ENCODE peak calls at places on chromosomes 6 and 20, in ten cellular contexts. Z is cardiac muscle cell, M is AG10803, F is heart left ventricle, I is lower lobe of right lung, U is psoas muscle, P is epithelial cell of esophagus, T is fibroblast of pulmonary artery, L is HepG2, R is tibial artery. H is an unnamed sample.

GRCh38 chr6:135163440-135163738 is 17.7 kb upstream of the MYB start:
- DNase-seq in R (no peak), P (no peak), T (no peak), L (no peak), U (no peak), Z (no peak), F (no peak), M (no peak), I (no peak), H (no peak)

GRCh38 chr20:10670521-10671220 is 3.1 kb downstream of the JAG1 start:
- DNase-seq in T (no peak), U (no peak), R (no peak), M (no peak), Z (peak; percentile 56), L (peak; percentile 47), P (no peak), F (no peak), I (no peak), H (peak; percentile 32)

GRCh38 chr6:51704932-51705540 is 382.4 kb downstream of the PKHD1 start:
- DNase-seq in R (no peak), U (no peak), M (no peak), T (no peak), Z (no peak), F (no peak), I (no peak), P (no peak), L (no peak), H (no peak)

GRCh38 chr6:131924881-131925474 is 26.2 kb downstream of the CCN2 start:
- DNase-seq in I (no peak), T (peak; percentile 75), M (peak; percentile 59), F (no peak), U (no peak), P (peak; percentile 59), Z (peak; percentile 42), L (peak; percentile 77), R (no peak), H (peak; percentile 70)

GRCh38 chr6:1535295-1535694 is 74.4 kb upstream of the FOXC1 start:
- DNase-seq in L (no peak), M (peak; percentile 28), U (no peak), F (no peak), T (peak; percentile 7), Z (no peak), R (no peak), I (no peak), P (peak; percentile 68), H (no peak)

GRCh38 chr6:22108199-22108598 is 188.6 kb downstream of the PRL start:
- DNase-seq in T (peak; percentile 6), R (no peak), I (no peak), P (peak; percentile 46), M (peak; percentile 8), U (no peak), F (no peak), Z (no peak), L (no peak), H (peak; percentile 38)

GRCh38 chr6:1761472-1761871 is 151.8 kb downstream of the FOXC1 start:
- DNase-seq in Z (no peak), P (peak; percentile 43), U (no peak), L (peak; percentile 27), I (no peak), M (no peak), R (no peak), F (no peak), T (no peak), H (no peak)

GRCh38 chr20:36806049-36806448 is 32.5 kb upstream of the DSN1 start:
- DNase-seq in F (no peak), I (no peak), R (no peak), U (no peak), M (no peak), P (no peak), T (no peak), L (no peak), Z (no peak), H (no peak)

GRCh38 chr6:41689171-41690008 is 46.0 kb downstream of the TFEB start:
- DNase-seq in R (peak; percentile 39), F (no peak), U (no peak), M (peak; percentile 46), Z (no peak), I (peak; percentile 15), L (no peak), T (peak; percentile 19), P (peak; percentile 40), H (peak; percentile 15)

GRCh38 chr20:16368645-16369292 is 204.5 kb downstream of the KIF16B start:
- DNase-seq in I (no peak), Z (no peak), U (peak; percentile 62), L (peak; percentile 64), F (no peak), P (peak; percentile 5), T (peak; percentile 20), R (no peak), M (peak; percentile 11), H (peak; percentile 59)

GRCh38 chr6:126607281-126607680 is 267.4 kb downstream of the CENPW start:
- DNase-seq in I (no peak), F (no peak), R (no peak), L (no peak), M (no peak), U (no peak), P (no peak), Z (no peak), T (no peak), H (no peak)

GRCh38 chr6:45626087-45626891 is 248.6 kb upstream of the SUPT3H start:
- DNase-seq in Z (no peak), R (no peak), L (no peak), T (peak; percentile 70), F (no peak), U (no peak), I (no peak), M (peak; percentile 90), P (peak; percentile 95), H (peak; percentile 80)

GRCh38 chr20:46773680-46774079 is 64.2 kb downstream of the SLC2A10 start:
- DNase-seq in I (no peak), P (no peak), T (no peak), Z (no peak), R (no peak), U (no peak), F (no peak), L (no peak), M (no peak), H (no peak)

GRCh38 chr6:140811642-140812041 is 1321.1 kb upstream of the GJE1 start:
- DNase-seq in L (no peak), I (no peak), U (no peak), T (no peak), Z (no peak), M (no peak), P (no peak), R (no peak), F (no peak), H (no peak)
- H3K4me3 ChIP-seq in L (no peak overlapping the region), I (no peak overlapping the region), U (no peak overlapping the region), T (no peak overlapping the region), Z (no peak overlapping the region), M (no peak overlapping the region), P (no peak overlapping the region), R (no peak overlapping the region), F (no peak overlapping the region), H (no peak overlapping the region)

GRCh38 chr6:33123732-33124524 is 48.1 kb downstream of the HLA-DPB1 start:
- DNase-seq in Z (peak; percentile 42), P (peak; percentile 53), M (peak; percentile 11), I (no peak), T (peak; percentile 37), L (peak; percentile 55), U (no peak), F (no peak), R (no peak), H (peak; percentile 13)
- TF ChIP-seq CTCF in Z (peak; percentile 48), P (peak; percentile 50), M (peak; percentile 41), I (peak; percentile 54), T (peak; percentile 32), L (peak; percentile 87), U (peak; percentile 36), F (peak; percentile 58), R (peak; percentile 16), H (peak; percentile 41)

DNA sequence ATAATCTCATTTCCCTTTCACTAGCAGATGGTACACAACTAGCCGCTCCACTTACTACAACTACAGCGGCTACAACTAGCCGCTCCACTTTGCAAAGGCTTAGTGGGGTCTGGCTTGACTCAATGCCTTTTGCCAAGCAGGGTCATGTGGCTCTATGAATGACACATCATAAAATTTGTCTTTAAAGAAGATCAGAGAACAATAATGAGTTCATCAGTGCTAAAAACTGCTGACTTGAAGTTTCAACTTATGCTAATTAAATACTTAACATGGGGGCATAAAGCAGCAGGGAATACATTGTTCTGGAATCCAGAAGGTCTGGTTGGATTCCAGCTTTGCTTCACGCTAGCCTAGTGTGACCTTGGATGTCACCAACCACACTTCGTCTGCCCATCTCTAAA is 2.0 kb upstream of the MICAL1 start:
- DNase-seq in Z (no peak), I (no peak), P (no peak), U (no peak), F (no peak), L (no peak), T (no peak), R (no peak), M (peak; percentile 32), H (no peak)
- H3K4me3 ChIP-seq in Z (no peak overlapping the region), I (no peak overlapping the region), P (no peak overlapping the region), U (peak overlapping the region; percentile 93), F (no peak overlapping the region), L (no peak overlapping the region), T (no peak overlapping the region), R (no peak overlapping the region), M (peak overlapping the region; percentile 92), H (no peak overlapping the region)

GRCh38 chr6:93417421-93417996 is 1.9 kb downstream of the EPHA7 start:
- DNase-seq in U (no peak), F (no peak), L (no peak), M (no peak), T (peak; percentile 22), Z (peak; percentile 79), I (peak; percentile 23), R (peak; percentile 42), P (no peak), H (peak; percentile 70)
- TF ChIP-seq CTCF in U (no peak), F (peak; percentile 28), L (no peak), M (no peak), T (no peak), Z (peak; percentile 12), I (no peak), R (no peak), P (no peak), H (peak; percentile 48)

GRCh38 chr6:70413114-70413828 is at the start of gene FAM135A:
- DNase-seq in L (peak; percentile 97), R (peak; percentile 99), F (peak; percentile 98), U (peak; percentile 97), M (peak; percentile 96), Z (peak; percentile 100), T (peak; percentile 99), P (peak; percentile 100), I (peak; percentile 98), H (peak; percentile 98)
- H3K4me3 ChIP-seq in L (peak within 1 kb of the TSS; percentile 100), R (peak within 1 kb of the TSS; percentile 97), F (peak within 1 kb of the TSS; percentile 92), U (peak within 1 kb of the TSS; percentile 94), M (peak within 1 kb of the TSS; percentile 90), Z (peak within 1 kb of the TSS; percentile 54), T (peak within 1 kb of the TSS; percentile 90), P (peak within 1 kb of the TSS; percentile 90), I (peak within 1 kb of the TSS; percentile 95), H (peak within 1 kb of the TSS; percentile 90)

H was measured in astrocyte of the spinal cord.